ENCODE peak calls at places on chromosomes 11 and 22, in ten cellular contexts. D is nephron progenitor cell, S is tibial nerve, L is mucosa of descending colon, Z is right lobe of liver, F is astrocyte of the hippocampus, T is foreskin fibroblast, E is H7, B is cardiac muscle cell, N is amniotic stem cell. C is an unnamed sample.

GRCh38 chr11:121321614-121322243 is 29.2 kb downstream of the SC5D start:
- DNase-seq in D (no peak), S (no peak), L (peak), Z (no peak), F (peak), T (no peak), E (peak), B (peak), N (no peak), C (peak)

GRCh38 chr22:46586531-46587011 is 33.6 kb upstream of the GRAMD4 start:
- DNase-seq in D (no peak), S (no peak), L (peak), Z (peak), F (no peak), T (no peak), E (no peak), B (no peak), N (no peak), C (no peak)

GRCh38 chr11:128424867-128425285 is 162.5 kb downstream of the ETS1 start:
- DNase-seq in D (peak), S (no peak), L (peak), Z (peak), F (no peak), T (no peak), E (no peak), B (peak), N (no peak), C (no peak)

GRCh38 chr11:121870202-121871045 is 245.6 kb downstream of the BLID start:
- DNase-seq in D (no peak), S (no peak), L (no peak), Z (no peak), F (peak), T (no peak), E (peak), B (peak), N (no peak), C (no peak)

GRCh38 chr11:18106688-18107087 is 806 bp upstream of the SAAL1 start:
- DNase-seq in D (no peak), S (no peak), L (no peak), Z (no peak), F (no peak), T (no peak), E (no peak), B (no peak), N (no peak), C (no peak)

GRCh38 chr22:43535741-43536140 is 123.9 kb downstream of the MPPED1 start:
- DNase-seq in D (no peak), S (no peak), L (no peak), Z (no peak), F (no peak), T (no peak), E (no peak), B (no peak), N (no peak), C (no peak)

GRCh38 chr22:36940676-36941075 is 27.2 kb downstream of the CSF2RB start:
- DNase-seq in D (no peak), S (no peak), L (no peak), Z (no peak), F (no peak), T (no peak), E (peak), B (no peak), N (no peak), C (no peak)

GRCh38 chr11:100719809-100720221 is 32.7 kb downstream of the ARHGAP42 start:
- DNase-seq in D (no peak), S (peak), L (no peak), Z (peak), F (peak), T (peak), E (peak), B (no peak), N (no peak), C (peak)

GRCh38 chr11:121350314-121351046 is 57.9 kb downstream of the SC5D start:
- DNase-seq in D (no peak), S (no peak), L (no peak), Z (no peak), F (no peak), T (no peak), E (no peak), B (no peak), N (no peak), C (no peak)

GRCh38 chr11:102449651-102450570 is 2.7 kb downstream of the TMEM123 start:
- DNase-seq in D (no peak), S (no peak), L (no peak), Z (no peak), F (no peak), T (no peak), E (no peak), B (no peak), N (no peak), C (no peak)

GRCh38 chr11:1341928-1342524 is 32.6 kb upstream of the TOLLIP start:
- DNase-seq in D (no peak), S (no peak), L (no peak), Z (no peak), F (no peak), T (peak), E (no peak), B (no peak), N (no peak), C (no peak)

C was measured in fibroblast of the conjunctiva.